ENCODE peak calls at places on chromosome 9, in four cellular contexts. Y is fibroblast of mammary gland, H is upper lobe of left lung, B is neural crest cell. R is an unnamed sample.

GRCh38 chr9:81430727-81431126 is 258.6 kb downstream of the TLE1 start:
- DNase-seq in Y (peak; percentile 25), H (no peak), B (no peak), R (no peak)

GRCh38 chr9:12730198-12730597 is 37.0 kb downstream of the TYRP1 start:
- DNase-seq in Y (no peak), H (no peak), B (no peak), R (no peak)

GRCh38 chr9:127822108-127822507 is 19.4 kb downstream of the FPGS start:
- DNase-seq in Y (no peak), H (no peak), B (no peak), R (no peak)

GRCh38 chr9:101418518-101419111 is 17.0 kb downstream of the ALDOB start:
- DNase-seq in Y (peak; percentile 59), H (no peak), B (no peak), R (no peak)

GRCh38 chr9:92952861-92953620 is 5.7 kb downstream of the FGD3 start:
- DNase-seq in Y (peak; percentile 12), H (no peak), B (no peak), R (no peak)

GRCh38 chr9:18490591-18491370 is 16.8 kb downstream of the ADAMTSL1 start:
- DNase-seq in Y (peak; percentile 100), H (no peak), B (no peak), R (no peak)

GRCh38 chr9:136181784-136182421 is 23.0 kb downstream of the LHX3 start:
- DNase-seq in Y (no peak), H (no peak), B (no peak), R (no peak)

GRCh38 chr9:98415782-98416181 is 160.3 kb upstream of the TBC1D2 start:
- DNase-seq in Y (no peak), H (no peak), B (no peak), R (no peak)

GRCh38 chr9:129570450-129571297 is 50.2 kb downstream of the C9orf50 start:
- DNase-seq in Y (peak; percentile 93), H (no peak), B (no peak), R (no peak)

GRCh38 chr9:114153761-114154596 is 1.4 kb upstream of the COL27A1 start:
- DNase-seq in Y (no peak), H (peak; percentile 87), B (no peak), R (no peak)

GRCh38 chr9:126449725-126450443 is 123.3 kb downstream of the MVB12B start:
- DNase-seq in Y (no peak), H (no peak), B (no peak), R (no peak)

GRCh38 chr9:16425572-16425971 is 444.9 kb downstream of the BNC2 start:
- DNase-seq in Y (peak; percentile 77), H (no peak), B (no peak), R (no peak)

GRCh38 chr9:78238061-78239038 is 2.5 kb downstream of the CEP78 start:
- DNase-seq in Y (no peak), H (no peak), B (no peak), R (no peak)

GRCh38 chr9:88874391-88874790 is 116.9 kb upstream of the S1PR3 start:
- DNase-seq in Y (no peak), H (no peak), B (no peak), R (no peak)

GRCh38 chr9:133050781-133051180 is 11.0 kb upstream of the CEL start:
- DNase-seq in Y (no peak), H (no peak), B (no peak), R (no peak)

GRCh38 chr9:112176410-112177010 is 1.4 kb upstream of the SUSD1 start:
- DNase-seq in Y (no peak), H (no peak), B (no peak), R (no peak)

GRCh38 chr9:98323831-98324135 is 68.3 kb upstream of the TBC1D2 start:
- DNase-seq in Y (no peak), H (no peak), B (no peak), R (no peak)

GRCh38 chr9:89844535-89844934 is 239.7 kb downstream of the GADD45G start:
- DNase-seq in Y (no peak), H (no peak), B (no peak), R (no peak)

GRCh38 chr9:1575939-1576338 is 439.2 kb upstream of the SMARCA2 start:
- DNase-seq in Y (no peak), H (no peak), B (no peak), R (no peak)

GRCh38 chr9:71592400-71592799 is 175.9 kb downstream of the CEMIP2 start:
- DNase-seq in Y (peak; percentile 26), H (no peak), B (no peak), R (no peak)

GRCh38 chr9:114372971-114373591 is 14.7 kb downstream of the AKNA start:
- DNase-seq in Y (no peak), H (no peak), B (no peak), R (peak; percentile 78)

GRCh38 chr9:134247918-134248631 is 78.2 kb upstream of the RXRA start:
- DNase-seq in Y (no peak), H (no peak), B (no peak), R (no peak)

GRCh38 chr9:115691097-115691496 is 462.5 kb upstream of the PAPPA start:
- DNase-seq in Y (peak; percentile 100), H (no peak), B (no peak), R (no peak)

GRCh38 chr9:128118472-128118857 is 9.1 kb downstream of the PTGES2 start:
- DNase-seq in Y (no peak), H (no peak), B (no peak), R (no peak)

GRCh38 chr9:136023401-136024225 is 62.4 kb upstream of the UBAC1 start:
- DNase-seq in Y (peak; percentile 85), H (peak; percentile 9), B (no peak), R (no peak)

GRCh38 chr9:3018691-3019230 is 174.9 kb upstream of the PUM3 start:
- DNase-seq in Y (no peak), H (no peak), B (no peak), R (no peak)

GRCh38 chr9:96067551-96068076 is 192.1 kb downstream of the ERCC6L2 start:
- DNase-seq in Y (no peak), H (no peak), B (no peak), R (no peak)

GRCh38 chr9:132008184-132008781 is 71.4 kb downstream of the MED27 start:
- DNase-seq in Y (peak; percentile 60), H (no peak), B (no peak), R (no peak)

GRCh38 chr9:14428781-14429230 is 114.9 kb upstream of the NFIB start:
- DNase-seq in Y (peak; percentile 80), H (no peak), B (peak; percentile 87), R (no peak)

GRCh38 chr9:38035873-38036272 is 33.2 kb downstream of the SHB start:
- DNase-seq in Y (peak; percentile 89), H (no peak), B (no peak), R (no peak)

GRCh38 chr9:80076105-80076504 is 504.3 kb downstream of the TLE4 start:
- DNase-seq in Y (no peak), H (no peak), B (no peak), R (no peak)

GRCh38 chr9:22116751-22117150 is 107.6 kb upstream of the CDKN2B start:
- DNase-seq in Y (no peak), H (no peak), B (no peak), R (no peak)

DNA sequence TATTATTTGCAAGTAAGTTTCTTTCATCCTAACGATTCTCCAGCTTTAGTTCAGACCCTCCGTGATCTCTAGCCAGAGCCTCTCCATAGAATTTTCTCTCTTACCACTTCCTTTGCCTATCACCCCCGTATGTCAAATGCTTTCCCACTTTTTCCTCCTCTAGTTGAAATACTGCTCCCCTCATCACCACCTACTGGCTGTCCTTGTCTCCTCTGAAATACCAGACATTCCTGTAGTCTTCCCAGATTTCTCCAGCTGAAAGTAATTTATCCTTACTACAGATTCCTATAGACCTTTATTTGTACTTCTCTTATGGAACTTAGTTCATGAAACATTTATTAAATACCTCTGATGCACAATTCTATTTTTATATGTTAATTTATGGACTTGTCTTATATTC is 36.0 kb upstream of the GLIPR2 start:
- DNase-seq in Y (peak; percentile 23), H (no peak), B (no peak), R (no peak)
- TF ChIP-seq CTCF in Y (peak; percentile 13), H (no peak), B (no peak), R (no peak)

GRCh38 chr9:4985376-4986266 is 549 bp downstream of the JAK2 start:
- DNase-seq in Y (peak; percentile 60), H (no peak), B (peak; percentile 15), R (no peak)
- TF ChIP-seq CTCF in Y (no peak), H (no peak), B (peak; percentile 12), R (no peak)

DNA sequence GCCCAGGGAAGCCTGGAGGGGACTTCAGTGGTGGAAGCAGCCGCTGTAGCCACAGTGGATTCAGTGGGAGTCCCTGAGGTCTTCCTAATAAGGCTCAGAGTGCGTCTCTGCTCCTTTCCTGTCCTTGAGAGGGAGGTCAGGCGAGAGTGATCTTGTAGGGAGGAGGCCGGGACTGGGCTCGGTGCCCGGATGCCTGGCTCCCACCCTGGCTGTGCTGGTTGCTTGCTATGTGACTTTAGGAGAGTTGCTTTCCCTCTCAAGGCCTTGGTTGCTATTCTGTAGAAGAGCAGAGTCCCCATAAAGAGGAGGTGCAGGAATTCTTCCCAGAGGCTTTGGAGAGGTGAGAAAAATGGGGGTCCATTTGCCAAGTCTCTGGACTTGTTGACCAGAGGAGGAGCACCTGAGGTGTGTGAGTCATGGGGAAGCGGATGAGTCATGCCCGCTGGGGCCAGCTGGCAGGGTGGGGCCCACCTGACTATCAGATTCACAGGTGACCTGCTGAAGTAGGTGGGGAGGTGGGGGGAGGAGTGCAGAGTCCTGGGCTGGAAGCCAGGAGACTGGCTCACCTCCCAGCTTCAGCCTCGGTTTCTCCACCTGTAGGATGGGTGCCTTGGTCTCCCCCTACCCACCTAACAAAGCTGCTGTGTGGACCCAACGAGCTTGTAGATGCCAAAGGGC is 13.8 kb downstream of the GSN start:
- DNase-seq in Y (peak; percentile 82), H (peak; percentile 93), B (no peak), R (no peak)
- TF ChIP-seq CTCF in Y (no peak), H (no peak), B (no peak), R (no peak)

DNA sequence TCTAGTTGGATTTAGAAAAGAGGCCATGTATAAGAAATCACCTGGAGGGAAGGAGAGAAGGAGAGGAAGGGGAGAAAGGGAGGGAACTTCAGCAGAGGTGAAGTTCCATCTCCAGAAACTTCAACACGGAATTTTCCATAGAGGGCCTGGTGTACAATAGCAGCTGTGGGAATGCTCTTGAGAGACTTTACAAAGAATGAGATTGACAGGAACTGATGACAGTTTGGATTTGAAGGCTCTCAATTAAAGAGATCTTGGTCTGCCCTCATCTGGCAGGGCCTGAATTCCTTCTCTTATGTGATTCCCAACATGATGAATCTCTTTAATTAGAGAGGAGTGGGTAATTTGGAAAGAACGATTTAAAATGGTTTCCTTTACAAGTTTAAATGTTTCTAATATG is 143.5 kb downstream of the MLLT3 start:
- DNase-seq in Y (no peak), H (no peak), B (no peak), R (no peak)
- TF ChIP-seq CTCF in Y (no peak), H (no peak), B (no peak), R (no peak)

GRCh38 chr9:137721899-137722298 is 103.1 kb downstream of the EHMT1 start:
- DNase-seq in Y (no peak), H (no peak), B (no peak), R (no peak)
- TF ChIP-seq CTCF in Y (no peak), H (no peak), B (peak; percentile 37), R (no peak)

GRCh38 chr9:105921057-105921721 is 226.8 kb downstream of the TMEM38B start:
- DNase-seq in Y (no peak), H (no peak), B (no peak), R (no peak)
- TF ChIP-seq CTCF in Y (no peak), H (no peak), B (no peak), R (no peak)

GRCh38 chr9:35566417-35566816 is 38.6 kb upstream of the TESK1 start:
- DNase-seq in Y (no peak), H (no peak), B (no peak), R (no peak)
- TF ChIP-seq CTCF in Y (no peak), H (no peak), B (no peak), R (no peak)